ENCODE peak calls at places on chromosomes 6 and 20, in seven cellular contexts. X, O, E, F, A, Z and U are unnamed samples.

GRCh38 chr6:3825851-3826581 is 23.2 kb upstream of the FAM50B start:
- DNase-seq in A (peak; percentile 97), E (peak; percentile 81), Z (no peak), F (peak; percentile 92), O (peak; percentile 78), X (peak; percentile 85), U (peak; percentile 98)

GRCh38 chr6:164247106-164247505 is 832.6 kb downstream of the QKI start:
- DNase-seq in E (no peak), A (no peak), Z (no peak), O (no peak), F (no peak), X (no peak), U (no peak)

GRCh38 chr6:117167520-117168271 is 97.7 kb upstream of the VGLL2 start:
- DNase-seq in X (peak; percentile 20), Z (no peak), O (no peak), F (no peak), E (peak; percentile 6), A (no peak), U (no peak)

GRCh38 chr6:6517059-6517458 is 71.5 kb upstream of the LY86 start:
- DNase-seq in E (no peak), X (no peak), A (peak; percentile 77), Z (no peak), F (no peak), O (no peak), U (no peak)

GRCh38 chr20:1107176-1107575 is 11.2 kb upstream of the PSMF1 start:
- DNase-seq in O (no peak), X (no peak), E (no peak), A (no peak), Z (no peak), F (no peak), U (no peak)

GRCh38 chr6:170291271-170292110 is 613 bp upstream of the DLL1 start:
- DNase-seq in A (no peak), E (no peak), X (no peak), F (peak; percentile 57), Z (no peak), O (peak; percentile 74), U (no peak)

GRCh38 chr20:47620808-47621805 is 119.4 kb downstream of the NCOA3 start:
- DNase-seq in A (no peak), E (peak; percentile 51), O (no peak), Z (peak; percentile 32), X (no peak), F (no peak), U (no peak)

GRCh38 chr6:53887318-53887717 is 92.5 kb downstream of the LRRC1 start:
- DNase-seq in X (no peak), Z (no peak), O (no peak), E (no peak), F (no peak), A (no peak), U (no peak)

GRCh38 chr6:122681715-122682114 is 71.5 kb downstream of the PKIB start:
- DNase-seq in O (no peak), Z (no peak), E (no peak), A (no peak), X (no peak), F (no peak), U (no peak)

GRCh38 chr6:63529498-63529897 is 42.8 kb upstream of the LOC128125822 start:
- DNase-seq in A (no peak), F (no peak), O (no peak), X (no peak), Z (no peak), E (no peak), U (no peak)

GRCh38 chr6:34020278-34020677 is 125.6 kb downstream of the GRM4 start:
- DNase-seq in Z (no peak), F (no peak), O (no peak), X (no peak), E (no peak), A (no peak), U (no peak)

GRCh38 chr20:57332105-57333089 is 2.8 kb downstream of the SPO11 start:
- DNase-seq in F (no peak), Z (no peak), X (no peak), E (no peak), O (no peak), A (no peak), U (no peak)

GRCh38 chr6:10248378-10248843 is 166.5 kb downstream of the TFAP2A start:
- DNase-seq in O (no peak), X (no peak), A (no peak), E (no peak), F (no peak), Z (no peak), U (no peak)

GRCh38 chr20:44151621-44152416 is 35.2 kb downstream of the JPH2 start:
- DNase-seq in Z (no peak), A (no peak), F (no peak), O (no peak), E (peak; percentile 51), X (no peak), U (no peak)

GRCh38 chr20:35306931-35307517 is 14.8 kb upstream of the FAM83C start:
- DNase-seq in E (peak; percentile 60), Z (no peak), F (peak; percentile 63), O (peak; percentile 64), X (peak; percentile 39), A (no peak), U (no peak)

GRCh38 chr6:26439552-26440125 is 665 bp upstream of the BTN3A3 start:
- DNase-seq in A (no peak), O (no peak), X (no peak), E (no peak), Z (no peak), F (no peak), U (no peak)

GRCh38 chr20:36950432-36951197 is 893 bp downstream of the SAMHD1 start:
- DNase-seq in A (no peak), X (peak; percentile 25), F (peak; percentile 28), Z (no peak), E (no peak), O (peak; percentile 39), U (no peak)

GRCh38 chr6:21325201-21325856 is 268.2 kb upstream of the SOX4 start:
- DNase-seq in A (no peak), O (no peak), E (no peak), Z (no peak), F (no peak), X (no peak), U (no peak)

GRCh38 chr6:142387997-142388815 is 86.4 kb downstream of the ADGRG6 start:
- DNase-seq in E (no peak), F (no peak), X (no peak), Z (no peak), O (no peak), A (no peak), U (no peak)

GRCh38 chr6:130517444-130517931 is 151.7 kb downstream of the TMEM200A start:
- DNase-seq in F (no peak), X (no peak), O (no peak), Z (peak; percentile 76), E (peak; percentile 80), A (no peak), U (no peak)

GRCh38 chr6:322205-322930 is 30.1 kb downstream of the DUSP22 start:
- DNase-seq in X (peak; percentile 11), Z (no peak), F (no peak), A (no peak), E (no peak), O (peak; percentile 9), U (no peak)

GRCh38 chr20:62804021-62804631 is 509 bp upstream of the OGFR start:
- DNase-seq in E (no peak), A (no peak), X (no peak), Z (no peak), O (no peak), F (no peak), U (no peak)

GRCh38 chr6:159718634-159719033 is 8.7 kb upstream of the WTAP start:
- DNase-seq in X (no peak), F (no peak), Z (no peak), O (no peak), E (no peak), A (no peak), U (no peak)

GRCh38 chr6:159715168-159715567 is 12.1 kb upstream of the WTAP start:
- DNase-seq in X (no peak), A (peak; percentile 19), Z (no peak), E (no peak), F (no peak), O (no peak), U (no peak)

GRCh38 chr6:159714404-159714803 is 12.9 kb upstream of the WTAP start:
- DNase-seq in X (no peak), E (no peak), A (peak; percentile 75), O (no peak), Z (no peak), F (no peak), U (no peak)

GRCh38 chr6:159715605-159716004 is 11.7 kb upstream of the WTAP start:
- DNase-seq in Z (no peak), X (no peak), A (peak; percentile 60), F (no peak), E (no peak), O (no peak), U (no peak)

GRCh38 chr6:159716247-159717086 is 10.8 kb upstream of the WTAP start:
- DNase-seq in A (peak; percentile 91), F (no peak), Z (no peak), E (no peak), O (no peak), X (peak; percentile 62), U (no peak)
- TF ChIP-seq POLR2A in A (no peak), F (no peak), Z (no peak), E (no peak), O (no peak), X (no peak), U (no peak)

GRCh38 chr6:52566853-52567279 is 10.0 kb downstream of the TRAM2 start:
- DNase-seq in Z (no peak), O (no peak), F (no peak), A (no peak), E (no peak), X (no peak), U (no peak)
- TF ChIP-seq POLR2AphosphoS5 in Z (no peak), O (no peak), F (no peak), A (peak; percentile 6), E (no peak), X (peak; percentile 85), U (no peak)

GRCh38 chr6:42782689-42783176 is 881 bp downstream of the BICRAL start:
- DNase-seq in E (peak; percentile 56), Z (no peak), F (peak; percentile 75), X (peak; percentile 67), O (peak; percentile 82), A (peak; percentile 93), U (no peak)
- TF ChIP-seq POLR2A in E (no peak), Z (no peak), F (no peak), X (peak; percentile 88), O (peak; percentile 86), A (peak; percentile 62), U (no peak)

GRCh38 chr6:15423286-15423957 is 177.6 kb downstream of the JARID2 start:
- DNase-seq in O (no peak), X (no peak), F (no peak), E (no peak), Z (no peak), A (no peak), U (no peak)
- TF ChIP-seq POLR2AphosphoS5 in O (no peak), X (no peak), F (no peak), E (no peak), Z (no peak), A (no peak), U (no peak)